ENCODE peak calls at places on chromosome 12, in eight cellular contexts. D, G, Q, C, M, P, T and A are unnamed samples.

GRCh38 chr12:128425883-128426282 is 158.9 kb downstream of the TMEM132C start:
- DNase-seq in Q (no peak), T (no peak), C (no peak), M (no peak), G (no peak), P (no peak), D (no peak), A (no peak)

GRCh38 chr12:118052324-118053070 is 8.5 kb downstream of the WSB2 start:
- DNase-seq in D (peak; percentile 96), P (peak; percentile 76), G (no peak), C (peak; percentile 90), T (peak; percentile 79), M (no peak), Q (peak; percentile 92), A (peak; percentile 96)

GRCh38 chr12:46382425-46382973 is 9.9 kb upstream of the SLC38A2 start:
- DNase-seq in G (no peak), D (no peak), C (no peak), T (no peak), M (no peak), P (no peak), Q (no peak), A (peak; percentile 24)

GRCh38 chr12:53098354-53098981 is 1.0 kb downstream of the IGFBP6 start:
- DNase-seq in D (peak; percentile 74), C (peak; percentile 78), T (peak; percentile 60), P (no peak), Q (peak; percentile 85), M (no peak), G (no peak), A (peak; percentile 61)

GRCh38 chr12:102061556-102062418 is at the start of gene WASHC3:
- DNase-seq in T (peak; percentile 96), P (peak; percentile 94), G (peak; percentile 96), M (no peak), Q (peak; percentile 98), C (peak; percentile 98), D (peak; percentile 91), A (peak; percentile 64)

GRCh38 chr12:100593490-100593889 is 20.0 kb downstream of the GAS2L3 start:
- DNase-seq in D (no peak), C (no peak), T (no peak), M (no peak), G (no peak), Q (no peak), P (no peak), A (peak; percentile 2)

GRCh38 chr12:94372379-94372930 is 87.2 kb downstream of the CEP83 start:
- DNase-seq in M (no peak), G (no peak), C (no peak), D (no peak), T (no peak), Q (no peak), P (no peak), A (no peak)

GRCh38 chr12:126492181-126492580 is 1426.9 kb downstream of the AACS start:
- DNase-seq in C (no peak), M (no peak), T (no peak), G (no peak), D (no peak), P (no peak), Q (no peak), A (no peak)

GRCh38 chr12:117019866-117020265 is 79.3 kb downstream of the TESC start:
- DNase-seq in P (no peak), G (no peak), D (no peak), Q (no peak), T (no peak), C (no peak), M (no peak), A (no peak)

GRCh38 chr12:89448526-89448925 is 76.1 kb downstream of the GALNT4 start:
- DNase-seq in Q (no peak), C (no peak), G (no peak), M (no peak), T (no peak), P (no peak), D (no peak), A (no peak)

GRCh38 chr12:39618701-39619100 is 902 bp downstream of the ABCD2 start:
- DNase-seq in T (no peak), C (no peak), D (no peak), Q (no peak), P (no peak), M (no peak), G (no peak), A (no peak)

GRCh38 chr12:29238822-29239291 is 89.8 kb downstream of the FAR2 start:
- DNase-seq in P (no peak), Q (no peak), G (peak; percentile 10), C (no peak), T (no peak), M (no peak), D (no peak), A (peak; percentile 55)

GRCh38 chr12:34595749-34596733 is 573.7 kb downstream of the ALG10 start:
- DNase-seq in G (no peak), Q (peak; percentile 21), P (no peak), M (peak; percentile 67), D (no peak), T (no peak), C (peak; percentile 53), A (no peak)

GRCh38 chr12:55743967-55744931 is 1.3 kb downstream of the GDF11 start:
- DNase-seq in M (no peak), Q (no peak), D (no peak), C (no peak), G (peak; percentile 47), T (no peak), P (no peak), A (no peak)

GRCh38 chr12:80157640-80158039 is 58.3 kb downstream of the OTOGL start:
- DNase-seq in G (no peak), P (no peak), T (no peak), Q (no peak), D (no peak), M (no peak), C (no peak), A (no peak)

GRCh38 chr12:44674866-44675265 is 201.2 kb downstream of the NELL2 start:
- DNase-seq in C (no peak), G (peak; percentile 58), M (no peak), D (no peak), P (no peak), T (no peak), Q (no peak), A (no peak)

GRCh38 chr12:115584156-115584555 is 693.3 kb downstream of the MED13L start:
- DNase-seq in M (no peak), Q (no peak), P (no peak), G (no peak), C (no peak), T (no peak), D (no peak), A (peak; percentile 72)

GRCh38 chr12:130300090-130300489 is 37.6 kb upstream of the PIWIL1 start:
- DNase-seq in M (no peak), G (no peak), Q (no peak), D (no peak), C (no peak), T (no peak), P (no peak), A (no peak)

GRCh38 chr12:85955127-85955526 is 81.0 kb downstream of the NTS start:
- DNase-seq in C (no peak), D (no peak), G (no peak), Q (no peak), P (no peak), M (no peak), T (no peak), A (no peak)

GRCh38 chr12:111455448-111456320 is 50.0 kb downstream of the SH2B3 start:
- DNase-seq in M (no peak), C (peak; percentile 53), D (no peak), Q (peak; percentile 61), P (no peak), G (no peak), T (no peak), A (no peak)

GRCh38 chr12:63400746-63401145 is 249.7 kb upstream of the AVPR1A start:
- DNase-seq in G (no peak), M (no peak), P (no peak), T (no peak), Q (no peak), C (no peak), D (peak; percentile 56), A (peak; percentile 64)

GRCh38 chr12:132153501-132154340 is 9.5 kb downstream of the NOC4L start:
- DNase-seq in Q (peak; percentile 61), P (peak; percentile 38), T (peak; percentile 61), D (peak; percentile 82), C (peak; percentile 76), G (peak; percentile 93), M (no peak), A (peak; percentile 42)

GRCh38 chr12:52278931-52279682 is 4.7 kb downstream of the KRT86 start:
- DNase-seq in Q (peak; percentile 86), C (peak; percentile 83), M (peak; percentile 93), T (peak; percentile 76), D (peak; percentile 92), G (peak; percentile 83), P (peak; percentile 79), A (no peak)

DNA sequence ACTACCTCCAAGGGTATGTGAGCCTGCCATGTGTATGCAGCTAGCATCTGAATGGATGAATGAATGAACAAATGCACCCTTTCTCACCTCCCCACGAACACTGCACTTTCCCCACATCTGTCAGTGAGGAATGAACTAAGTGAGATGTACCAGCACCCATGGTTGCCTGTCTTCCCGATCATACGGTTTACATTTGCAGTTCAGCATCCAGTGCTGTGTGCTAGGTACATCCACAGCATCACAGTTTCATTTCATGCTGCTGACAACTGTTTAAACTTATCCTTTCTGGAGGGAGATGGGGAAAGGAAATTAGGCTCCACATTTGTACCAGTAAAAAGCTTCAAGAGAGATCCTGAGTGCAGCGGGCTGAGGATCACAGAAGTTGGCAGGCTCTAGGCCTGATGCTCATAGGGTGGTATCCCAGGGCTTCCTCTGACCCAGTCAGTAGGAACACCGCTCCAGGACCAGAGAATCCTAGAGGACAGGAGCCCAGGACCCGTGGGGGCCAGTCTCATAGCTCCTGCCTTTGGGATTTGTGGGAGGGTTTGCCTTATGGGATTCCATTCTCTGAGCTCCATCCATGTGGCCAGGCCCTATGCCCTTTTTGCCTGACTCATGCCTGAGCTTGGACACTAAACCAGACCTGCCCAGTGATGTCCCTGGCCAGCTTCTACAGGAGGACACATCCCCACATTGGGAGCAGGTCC is 294.5 kb downstream of the CACNA1C start:
- DNase-seq in Q (no peak), T (no peak), C (no peak), M (no peak), G (no peak), P (no peak), D (no peak), A (no peak)
- H3K4me1 ChIP-seq in Q (peaks cover 92% of the 10 kb centered on the region), T (peaks cover 12% of the 10 kb centered on the region), C (no peaks in the 10 kb centered on the region), M (peaks cover 17% of the 10 kb centered on the region), G (no peaks in the 10 kb centered on the region), P (no peaks in the 10 kb centered on the region), D (no peaks in the 10 kb centered on the region), A (no peaks in the 10 kb centered on the region)

GRCh38 chr12:105338954-105339353 is 8.5 kb downstream of the C12orf75 start:
- DNase-seq in T (no peak), C (no peak), P (no peak), M (no peak), G (no peak), Q (no peak), D (no peak), A (no peak)
- H3K27ac ChIP-seq in T (no peak overlapping the region), C (no peak overlapping the region), P (no peak overlapping the region), M (no peak overlapping the region), G (no peak overlapping the region), Q (peak overlapping the region; percentile 57), D (no peak overlapping the region), A (no peak overlapping the region)

GRCh38 chr12:124829008-124829707 is 34.5 kb downstream of the SCARB1 start:
- DNase-seq in D (peak; percentile 95), Q (no peak), G (no peak), C (no peak), P (no peak), M (no peak), T (no peak), A (peak; percentile 87)
- TF ChIP-seq CTCF in D (no peak), Q (no peak), G (no peak), C (no peak), P (no peak), M (no peak), T (no peak), A (no peak)

GRCh38 chr12:108573310-108573709 is 10.9 kb downstream of the ISCU start:
- DNase-seq in T (no peak), C (no peak), G (no peak), P (no peak), Q (no peak), M (no peak), D (no peak), A (no peak)
- H3K4me1 ChIP-seq in T (no peaks in the 10 kb centered on the region), C (no peaks in the 10 kb centered on the region), G (no peaks in the 10 kb centered on the region), P (no peaks in the 10 kb centered on the region), Q (no peaks in the 10 kb centered on the region), M (peaks cover 14% of the 10 kb centered on the region), D (no peaks in the 10 kb centered on the region), A (no peaks in the 10 kb centered on the region)